ENCODE peak calls at places on chromosomes 1 and 21, in six cellular contexts. One of them, this sample, is unnamed.

GRCh38 chr1:55211909-55212308 is 3.3 kb downstream of the USP24 start:
- DNase-seq in A549: no peak
- DNase-seq in H1: no peak
- DNase-seq in left ventricle myocardium inferior: no peak
- DNase-seq in adipocyte: no peak
- DNase-seq in prostate gland: no peak
- DNase-seq in this sample: no peak

GRCh38 chr1:117136749-117137148 is 15.2 kb upstream of the TRIM45 start:
- DNase-seq in A549: no peak
- DNase-seq in H1: no peak
- DNase-seq in left ventricle myocardium inferior: no peak
- DNase-seq in adipocyte: no peak
- DNase-seq in prostate gland: no peak
- DNase-seq in this sample: no peak

GRCh38 chr1:24180676-24181075 is 6.4 kb downstream of the IFNLR1 start:
- DNase-seq in A549: no peak
- DNase-seq in H1: no peak
- DNase-seq in left ventricle myocardium inferior: no peak
- DNase-seq in adipocyte: no peak
- DNase-seq in prostate gland: no peak
- DNase-seq in this sample: no peak

GRCh38 chr21:15159382-15160020 is 94.7 kb upstream of the NRIP1 start:
- DNase-seq in A549: no peak
- DNase-seq in H1: no peak
- DNase-seq in left ventricle myocardium inferior: no peak
- DNase-seq in adipocyte: no peak
- DNase-seq in prostate gland: no peak
- DNase-seq in this sample: no peak

GRCh38 chr1:156797212-156797871 is 19.3 kb downstream of the SH2D2A start:
- DNase-seq in A549: peak
- DNase-seq in H1: no peak
- DNase-seq in left ventricle myocardium inferior: no peak
- DNase-seq in adipocyte: peak
- DNase-seq in prostate gland: peak
- DNase-seq in this sample: peak

GRCh38 chr1:107662976-107663375 is 302.0 kb downstream of the VAV3 start:
- DNase-seq in A549: no peak
- DNase-seq in H1: no peak
- DNase-seq in left ventricle myocardium inferior: no peak
- DNase-seq in adipocyte: peak
- DNase-seq in prostate gland: no peak
- DNase-seq in this sample: no peak

GRCh38 chr1:88462481-88463261 is 221.4 kb upstream of the PKN2 start:
- DNase-seq in A549: peak
- DNase-seq in H1: peak
- DNase-seq in left ventricle myocardium inferior: peak
- DNase-seq in adipocyte: peak
- DNase-seq in prostate gland: no peak
- DNase-seq in this sample: no peak

GRCh38 chr1:244057474-244058385 is 6.6 kb downstream of the ZBTB18 start:
- DNase-seq in A549: no peak
- DNase-seq in H1: no peak
- DNase-seq in left ventricle myocardium inferior: no peak
- DNase-seq in adipocyte: no peak
- DNase-seq in prostate gland: no peak
- DNase-seq in this sample: no peak

GRCh38 chr1:110750446-110751029 is 75.8 kb upstream of the KCNA3 start:
- DNase-seq in A549: no peak
- DNase-seq in H1: no peak
- DNase-seq in left ventricle myocardium inferior: no peak
- DNase-seq in adipocyte: no peak
- DNase-seq in prostate gland: no peak
- DNase-seq in this sample: no peak

GRCh38 chr21:43892984-43893535 is 28.0 kb downstream of the AGPAT3 start:
- DNase-seq in A549: no peak
- DNase-seq in H1: no peak
- DNase-seq in left ventricle myocardium inferior: no peak
- DNase-seq in adipocyte: no peak
- DNase-seq in prostate gland: no peak
- DNase-seq in this sample: no peak

GRCh38 chr1:66434096-66434495 is 99.9 kb upstream of the SGIP1 start:
- DNase-seq in A549: no peak
- DNase-seq in H1: no peak
- DNase-seq in left ventricle myocardium inferior: no peak
- DNase-seq in adipocyte: peak
- DNase-seq in prostate gland: no peak
- DNase-seq in this sample: no peak

GRCh38 chr1:229230136-229230892 is 40.6 kb upstream of the RAB4A start:
- DNase-seq in A549: no peak
- DNase-seq in H1: peak
- DNase-seq in left ventricle myocardium inferior: no peak
- DNase-seq in adipocyte: no peak
- DNase-seq in prostate gland: no peak
- DNase-seq in this sample: no peak

GRCh38 chr1:33997127-33998047 is 133.5 kb downstream of the HMGB4 start:
- DNase-seq in A549: no peak
- DNase-seq in H1: no peak
- DNase-seq in left ventricle myocardium inferior: no peak
- DNase-seq in adipocyte: no peak
- DNase-seq in prostate gland: no peak
- DNase-seq in this sample: no peak

GRCh38 chr1:17108786-17109185 is 10.5 kb downstream of the PADI2 start:
- DNase-seq in A549: no peak
- DNase-seq in H1: no peak
- DNase-seq in left ventricle myocardium inferior: no peak
- DNase-seq in adipocyte: no peak
- DNase-seq in prostate gland: peak
- DNase-seq in this sample: no peak
- H3K4me3 ChIP-seq in A549: no peak
- H3K4me3 ChIP-seq in H1: no peak
- H3K4me3 ChIP-seq in left ventricle myocardium inferior: no peak
- H3K4me3 ChIP-seq in adipocyte: no peak
- H3K4me3 ChIP-seq in prostate gland: no peak
- H3K4me3 ChIP-seq in this sample: no peak

GRCh38 chr1:224732367-224733006 is 116.4 kb downstream of the CNIH3 start:
- DNase-seq in A549: no peak
- DNase-seq in H1: no peak
- DNase-seq in left ventricle myocardium inferior: no peak
- DNase-seq in adipocyte: no peak
- DNase-seq in prostate gland: no peak
- DNase-seq in this sample: no peak
- H3K4me3 ChIP-seq in A549: no peak
- H3K4me3 ChIP-seq in H1: no peak
- H3K4me3 ChIP-seq in left ventricle myocardium inferior: no peak
- H3K4me3 ChIP-seq in adipocyte: no peak
- H3K4me3 ChIP-seq in prostate gland: no peak
- H3K4me3 ChIP-seq in this sample: no peak

GRCh38 chr1:26410706-26411623 is at the start of gene LIN28A:
- DNase-seq in A549: no peak
- DNase-seq in H1: peak
- DNase-seq in left ventricle myocardium inferior: no peak
- DNase-seq in adipocyte: no peak
- DNase-seq in prostate gland: no peak
- DNase-seq in this sample: no peak
- H3K4me3 ChIP-seq in A549: no peak
- H3K4me3 ChIP-seq in H1: peak
- H3K4me3 ChIP-seq in left ventricle myocardium inferior: no peak
- H3K4me3 ChIP-seq in adipocyte: no peak
- H3K4me3 ChIP-seq in prostate gland: no peak
- H3K4me3 ChIP-seq in this sample: no peak

GRCh38 chr1:84078108-84078823 is 65.8 kb upstream of the PRKACB start:
- DNase-seq in A549: peak
- DNase-seq in H1: peak
- DNase-seq in left ventricle myocardium inferior: no peak
- DNase-seq in adipocyte: peak
- DNase-seq in prostate gland: no peak
- DNase-seq in this sample: peak
- H3K4me3 ChIP-seq in A549: peak
- H3K4me3 ChIP-seq in H1: peak
- H3K4me3 ChIP-seq in left ventricle myocardium inferior: peak
- H3K4me3 ChIP-seq in adipocyte: peak
- H3K4me3 ChIP-seq in prostate gland: peak
- H3K4me3 ChIP-seq in this sample: peak

DNA sequence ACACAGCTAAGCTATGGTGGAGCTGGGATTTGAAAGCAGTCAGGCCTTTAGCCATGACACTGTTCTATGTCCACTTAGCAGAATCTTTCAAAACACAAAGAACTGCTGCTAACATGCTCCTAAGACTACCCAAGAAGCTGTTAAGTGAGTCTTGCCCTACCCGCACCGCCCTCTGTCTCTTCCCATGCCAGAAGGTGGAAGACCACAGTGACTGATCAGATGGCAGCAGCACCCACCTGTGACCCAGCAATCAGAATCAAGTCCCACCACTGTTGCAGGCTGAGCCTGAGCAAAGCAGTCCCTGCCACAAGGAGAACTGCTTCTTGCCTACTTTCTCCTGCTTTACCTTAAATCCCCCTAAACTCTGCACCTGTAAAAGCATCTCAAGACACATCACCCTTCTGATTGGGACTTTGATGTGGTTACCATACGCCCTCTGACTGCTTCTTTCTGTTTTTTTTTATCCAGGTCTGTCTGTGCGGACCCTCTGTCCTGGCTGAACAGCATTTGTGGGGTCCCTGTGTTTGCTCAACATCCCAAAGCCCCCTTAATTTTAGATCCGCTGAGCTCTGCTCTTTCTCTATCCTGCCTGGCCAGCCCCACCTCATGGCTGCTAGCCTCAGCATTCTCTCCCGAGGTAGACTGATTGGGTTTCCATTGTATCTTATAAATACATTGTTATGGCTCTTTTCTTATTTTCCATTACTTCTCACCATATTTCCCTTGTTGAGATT is 16.0 kb downstream of the IRF2BP2 start:
- DNase-seq in A549: no peak
- DNase-seq in H1: no peak
- DNase-seq in left ventricle myocardium inferior: no peak
- DNase-seq in adipocyte: no peak
- DNase-seq in prostate gland: no peak
- DNase-seq in this sample: no peak
- H3K4me3 ChIP-seq in A549: no peak
- H3K4me3 ChIP-seq in H1: no peak
- H3K4me3 ChIP-seq in left ventricle myocardium inferior: no peak
- H3K4me3 ChIP-seq in adipocyte: no peak
- H3K4me3 ChIP-seq in prostate gland: no peak
- H3K4me3 ChIP-seq in this sample: no peak

GRCh38 chr1:231162300-231162969 is 577 bp downstream of the TRIM67 start:
- DNase-seq in A549: peak
- DNase-seq in H1: peak
- DNase-seq in left ventricle myocardium inferior: no peak
- DNase-seq in adipocyte: peak
- DNase-seq in prostate gland: no peak
- DNase-seq in this sample: no peak

GRCh38 chr1:231159202-231159962 is 2.5 kb upstream of the TRIM67 start:
- DNase-seq in A549: no peak
- DNase-seq in H1: no peak
- DNase-seq in left ventricle myocardium inferior: no peak
- DNase-seq in adipocyte: no peak
- DNase-seq in prostate gland: no peak
- DNase-seq in this sample: no peak

GRCh38 chr1:231161711-231162299 is at the start of gene TRIM67:
- DNase-seq in A549: peak
- DNase-seq in H1: peak
- DNase-seq in left ventricle myocardium inferior: no peak
- DNase-seq in adipocyte: no peak
- DNase-seq in prostate gland: no peak
- DNase-seq in this sample: no peak

GRCh38 chr1:231160851-231161710 is 777 bp upstream of the TRIM67 start:
- DNase-seq in A549: no peak
- DNase-seq in H1: peak
- DNase-seq in left ventricle myocardium inferior: no peak
- DNase-seq in adipocyte: peak
- DNase-seq in prostate gland: no peak
- DNase-seq in this sample: no peak

GRCh38 chr1:231159963-231160761 is 1.7 kb upstream of the TRIM67 start:
- DNase-seq in A549: no peak
- DNase-seq in H1: no peak
- DNase-seq in left ventricle myocardium inferior: no peak
- DNase-seq in adipocyte: no peak
- DNase-seq in prostate gland: no peak
- DNase-seq in this sample: no peak
- H3K4me3 ChIP-seq in A549: no peak
- H3K4me3 ChIP-seq in H1: no peak
- H3K4me3 ChIP-seq in left ventricle myocardium inferior: no peak
- H3K4me3 ChIP-seq in adipocyte: no peak
- H3K4me3 ChIP-seq in prostate gland: no peak
- H3K4me3 ChIP-seq in this sample: no peak

GRCh38 chr1:154222918-154223317 is 2.2 kb downstream of the UBAP2L start:
- DNase-seq in A549: no peak
- DNase-seq in H1: no peak
- DNase-seq in left ventricle myocardium inferior: no peak
- DNase-seq in adipocyte: peak
- DNase-seq in prostate gland: no peak
- DNase-seq in this sample: no peak
- H3K4me3 ChIP-seq in A549: peak
- H3K4me3 ChIP-seq in H1: no peak
- H3K4me3 ChIP-seq in left ventricle myocardium inferior: peak
- H3K4me3 ChIP-seq in adipocyte: peak
- H3K4me3 ChIP-seq in prostate gland: no peak
- H3K4me3 ChIP-seq in this sample: no peak

GRCh38 chr1:226679303-226679702 is 59.8 kb downstream of the ITPKB start:
- DNase-seq in A549: no peak
- DNase-seq in H1: no peak
- DNase-seq in left ventricle myocardium inferior: no peak
- DNase-seq in adipocyte: peak
- DNase-seq in prostate gland: no peak
- DNase-seq in this sample: no peak
- H3K4me3 ChIP-seq in A549: no peak
- H3K4me3 ChIP-seq in H1: no peak
- H3K4me3 ChIP-seq in left ventricle myocardium inferior: peak
- H3K4me3 ChIP-seq in adipocyte: peak
- H3K4me3 ChIP-seq in prostate gland: no peak
- H3K4me3 ChIP-seq in this sample: no peak

This sample was measured in ascending aorta.